ENCODE peak calls at places on chromosomes 13 and 19, in eight cellular contexts. E is tibial nerve, V is heart right ventricle, O is fibroblast of mammary gland, Z is upper lobe of right lung, R is keratinocyte, T is WERI-Rb-1, G is BJ. W is an unnamed sample.

GRCh38 chr19:12828494-12828893 is 5.9 kb downstream of the RTBDN start:
- DNase-seq in E (no peak), V (no peak), O (peak), Z (no peak), R (no peak), T (peak), G (no peak), W (no peak)

GRCh38 chr19:14580623-14581237 is 2.2 kb upstream of the CLEC17A start:
- DNase-seq in E (no peak), V (no peak), O (no peak), Z (no peak), R (no peak), T (no peak), G (no peak), W (no peak)

GRCh38 chr19:53892301-53892980 is 10.4 kb downstream of the PRKCG start:
- DNase-seq in E (no peak), V (no peak), O (no peak), Z (no peak), R (no peak), T (no peak), G (no peak), W (no peak)

GRCh38 chr19:18319591-18320135 is 3.2 kb downstream of the LSM4 start:
- DNase-seq in E (no peak), V (no peak), O (no peak), Z (no peak), R (no peak), T (no peak), G (no peak), W (no peak)

GRCh38 chr13:114130131-114130707 is 2.2 kb downstream of the RASA3 start:
- DNase-seq in E (no peak), V (no peak), O (no peak), Z (no peak), R (no peak), T (peak), G (no peak), W (no peak)

GRCh38 chr19:45443462-45444317 is 20.0 kb upstream of the ERCC1 start:
- DNase-seq in E (peak), V (peak), O (peak), Z (peak), R (no peak), T (peak), G (no peak), W (peak)

GRCh38 chr13:80802946-80803345 is 462.0 kb upstream of the SPRY2 start:
- DNase-seq in E (no peak), V (no peak), O (no peak), Z (no peak), R (no peak), T (no peak), G (no peak), W (no peak)

GRCh38 chr19:35805518-35806102 is 7.0 kb downstream of the PRODH2 start:
- DNase-seq in E (no peak), V (no peak), O (no peak), Z (no peak), R (no peak), T (no peak), G (no peak), W (no peak)

GRCh38 chr13:101493541-101493940 is 41.1 kb downstream of the ITGBL1 start:
- DNase-seq in E (no peak), V (no peak), O (no peak), Z (no peak), R (no peak), T (peak), G (no peak), W (no peak)

GRCh38 chr13:52399037-52399436 is 6.9 kb downstream of the THSD1 start:
- DNase-seq in E (no peak), V (no peak), O (no peak), Z (no peak), R (no peak), T (no peak), G (no peak), W (no peak)

GRCh38 chr19:55552206-55552605 is 6.9 kb upstream of the SBK3 start:
- DNase-seq in E (no peak), V (no peak), O (no peak), Z (no peak), R (no peak), T (no peak), G (no peak), W (no peak)

GRCh38 chr13:25171517-25172302 is at the start of gene AMER2:
- DNase-seq in E (no peak), V (no peak), O (peak), Z (no peak), R (no peak), T (peak), G (no peak), W (no peak)

GRCh38 chr19:19749332-19750130 is 16.6 kb upstream of the ZNF14 start:
- DNase-seq in E (no peak), V (no peak), O (no peak), Z (no peak), R (no peak), T (no peak), G (no peak), W (no peak)

GRCh38 chr19:46718934-46719551 is 2.1 kb upstream of the PRKD2 start:
- DNase-seq in E (no peak), V (no peak), O (no peak), Z (no peak), R (no peak), T (no peak), G (no peak), W (no peak)

GRCh38 chr13:94761407-94761806 is 49.1 kb upstream of the SOX21 start:
- DNase-seq in E (no peak), V (no peak), O (no peak), Z (no peak), R (no peak), T (no peak), G (no peak), W (no peak)

GRCh38 chr19:40858109-40858508 is 7.9 kb upstream of the CYP2A6 start:
- DNase-seq in E (no peak), V (no peak), O (no peak), Z (no peak), R (no peak), T (no peak), G (no peak), W (no peak)

GRCh38 chr13:109918179-109918651 is 131.8 kb upstream of the IRS2 start:
- DNase-seq in E (no peak), V (no peak), O (peak), Z (no peak), R (no peak), T (no peak), G (no peak), W (no peak)

GRCh38 chr19:56294557-56294956 is 20.1 kb downstream of the ZSCAN5A start:
- DNase-seq in E (no peak), V (no peak), O (peak), Z (no peak), R (peak), T (no peak), G (no peak), W (no peak)

GRCh38 chr13:84446972-84447700 is 564.9 kb upstream of the SLITRK1 start:
- DNase-seq in E (no peak), V (no peak), O (peak), Z (no peak), R (no peak), T (no peak), G (no peak), W (peak)

GRCh38 chr13:98141938-98142426 is 912 bp upstream of the FARP1 start:
- DNase-seq in E (no peak), V (peak), O (no peak), Z (no peak), R (no peak), T (no peak), G (no peak), W (no peak)

GRCh38 chr13:20680416-20681080 is 23.0 kb upstream of the IL17D start:
- DNase-seq in E (no peak), V (no peak), O (no peak), Z (no peak), R (no peak), T (no peak), G (no peak), W (no peak)

GRCh38 chr13:39578821-39579291 is 24.1 kb downstream of the LHFPL6 start:
- DNase-seq in E (no peak), V (no peak), O (no peak), Z (no peak), R (no peak), T (no peak), G (no peak), W (no peak)

GRCh38 chr19:22052644-22053013 is 345 bp downstream of the ZNF257 start:
- DNase-seq in E (no peak), V (no peak), O (no peak), Z (no peak), R (no peak), T (no peak), G (no peak), W (no peak)

GRCh38 chr13:44622701-44623100 is 46.6 kb upstream of the TSC22D1 start:
- DNase-seq in E (no peak), V (no peak), O (no peak), Z (no peak), R (no peak), T (no peak), G (no peak), W (no peak)

GRCh38 chr13:35514801-35515502 is 38.5 kb upstream of the MAB21L1 start:
- DNase-seq in E (no peak), V (no peak), O (no peak), Z (no peak), R (no peak), T (no peak), G (no peak), W (no peak)

GRCh38 chr19:21568816-21569496 is 63.6 kb downstream of the ZNF429 start:
- DNase-seq in E (peak), V (peak), O (peak), Z (peak), R (no peak), T (peak), G (peak), W (peak)

GRCh38 chr19:45693168-45693788 is 812 bp downstream of the QPCTL start:
- DNase-seq in E (peak), V (peak), O (peak), Z (peak), R (no peak), T (peak), G (no peak), W (peak)

GRCh38 chr13:99041788-99042187 is 63.9 kb upstream of the DOCK9 start:
- DNase-seq in E (no peak), V (no peak), O (no peak), Z (no peak), R (no peak), T (no peak), G (no peak), W (no peak)

GRCh38 chr19:41323430-41324125 is 13.6 kb downstream of the CCDC97 start:
- DNase-seq in E (peak), V (no peak), O (peak), Z (no peak), R (no peak), T (peak), G (peak), W (peak)

GRCh38 chr19:548841-549830 is 5.3 kb downstream of the GZMM start:
- DNase-seq in E (no peak), V (no peak), O (no peak), Z (no peak), R (no peak), T (no peak), G (no peak), W (no peak)

GRCh38 chr13:74438911-74439310 is 304.7 kb upstream of the KLF12 start:
- DNase-seq in E (no peak), V (no peak), O (no peak), Z (no peak), R (no peak), T (no peak), G (no peak), W (no peak)

GRCh38 chr19:15464394-15465385 is at the start of gene RASAL3:
- DNase-seq in E (no peak), V (no peak), O (no peak), Z (no peak), R (no peak), T (no peak), G (no peak), W (no peak)

GRCh38 chr19:3977242-3978143 is 6.6 kb upstream of the DAPK3 start:
- DNase-seq in E (no peak), V (peak), O (no peak), Z (no peak), R (peak), T (no peak), G (no peak), W (no peak)

GRCh38 chr13:32408296-32408998 is 19.5 kb downstream of the N4BP2L1 start:
- DNase-seq in E (no peak), V (no peak), O (no peak), Z (no peak), R (no peak), T (no peak), G (no peak), W (no peak)

GRCh38 chr19:39481229-39481545 is 549 bp downstream of the TIMM50 start:
- DNase-seq in E (no peak), V (no peak), O (no peak), Z (no peak), R (no peak), T (no peak), G (no peak), W (no peak)

GRCh38 chr13:113083402-113084061 is 22.1 kb upstream of the F7 start:
- DNase-seq in E (peak), V (peak), O (peak), Z (peak), R (no peak), T (no peak), G (no peak), W (no peak)

GRCh38 chr19:49676136-49676689 is 858 bp upstream of the PRMT1 start:
- DNase-seq in E (peak), V (peak), O (peak), Z (peak), R (peak), T (no peak), G (peak), W (peak)

GRCh38 chr13:22278336-22278929 is 607.6 kb downstream of the FGF9 start:
- DNase-seq in E (peak), V (peak), O (peak), Z (no peak), R (no peak), T (no peak), G (no peak), W (no peak)
- TF ChIP-seq CTCF in E (peak), V (peak), O (peak), Z (peak), R (peak), T (no peak), G (peak), W (peak)

GRCh38 chr19:11204076-11204602 is 6.8 kb upstream of the KANK2 start:
- DNase-seq in E (no peak), V (no peak), O (no peak), Z (no peak), R (no peak), T (no peak), G (no peak), W (no peak)
- TF ChIP-seq CTCF in E (no peak), V (no peak), O (no peak), Z (peak), R (no peak), T (no peak), G (no peak), W (peak)

DNA sequence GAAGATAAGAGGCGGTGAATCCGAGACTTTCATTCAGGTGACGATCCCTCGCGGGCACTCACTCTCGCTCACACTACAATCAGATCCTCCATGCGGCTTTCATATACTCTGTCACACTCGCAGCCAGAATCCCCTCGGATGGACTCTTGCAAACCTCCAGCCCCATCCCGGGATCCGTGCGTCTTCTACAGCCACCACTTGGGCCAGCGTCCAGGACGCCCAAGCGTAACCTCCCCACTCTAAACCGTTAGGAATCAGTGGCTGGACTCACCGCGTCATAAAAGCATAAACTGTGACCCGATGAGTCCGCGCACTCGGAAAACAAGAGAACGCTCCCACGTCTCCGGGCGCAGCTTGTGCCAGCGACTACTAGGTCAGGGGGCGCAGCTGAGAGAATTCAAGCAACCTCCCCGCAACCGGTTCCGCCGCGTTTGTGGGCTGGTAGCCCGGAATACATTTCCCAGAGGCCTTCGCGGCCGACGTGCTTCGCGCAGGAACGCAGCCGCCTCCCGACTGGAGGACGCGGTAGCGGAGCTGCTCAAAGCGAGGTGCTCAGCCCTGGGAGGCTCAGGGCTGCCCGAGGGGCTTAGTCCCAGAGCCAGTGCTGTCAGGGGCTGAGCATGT is 27.6 kb downstream of the ZNF607 start:
- DNase-seq in E (peak), V (peak), O (peak), Z (peak), R (no peak), T (peak), G (peak), W (peak)
- TF ChIP-seq CTCF in E (no peak), V (peak), O (no peak), Z (no peak), R (no peak), T (peak), G (no peak), W (no peak)

GRCh38 chr13:46983881-46984280 is 87.0 kb upstream of the HTR2A start:
- DNase-seq in E (no peak), V (no peak), O (peak), Z (no peak), R (no peak), T (no peak), G (no peak), W (no peak)
- TF ChIP-seq CTCF in E (no peak), V (no peak), O (no peak), Z (no peak), R (no peak), T (no peak), G (no peak), W (no peak)

DNA sequence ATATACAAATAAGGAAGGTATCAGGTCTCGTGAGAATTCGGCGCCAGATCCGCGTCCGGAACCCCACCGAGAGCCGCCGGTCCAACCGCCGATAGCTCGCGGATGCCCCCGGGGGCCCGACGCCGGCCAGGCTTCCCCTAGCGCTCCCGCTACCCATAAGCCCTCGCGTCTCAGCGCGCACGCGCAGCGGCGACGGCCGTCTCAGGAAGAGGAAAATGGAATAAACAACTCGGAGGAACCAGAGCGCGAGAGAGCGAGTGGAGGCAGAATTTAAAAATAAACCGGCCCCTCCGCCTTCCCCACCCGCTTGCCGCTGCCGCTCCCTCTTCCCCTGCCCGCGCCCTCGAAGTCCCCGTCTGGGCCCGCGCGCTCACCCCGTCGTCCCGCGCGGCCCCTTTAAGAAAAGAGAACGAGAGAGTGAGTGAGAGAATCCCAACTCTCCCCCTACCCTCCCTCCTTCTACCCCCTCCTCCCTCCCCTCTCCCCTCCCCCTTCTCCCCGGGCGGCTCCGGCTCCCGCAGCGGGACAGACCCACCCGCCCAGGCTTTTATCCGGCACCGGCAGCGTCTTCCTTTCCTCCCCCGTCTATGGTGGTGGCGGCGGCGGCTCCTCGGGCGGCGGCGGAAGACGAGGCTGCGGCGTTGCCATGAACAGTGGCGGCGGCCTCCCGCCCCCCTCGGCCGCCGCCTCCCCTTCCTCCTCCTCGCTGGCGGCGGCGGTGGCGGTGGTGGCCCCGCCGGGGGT is at the start of gene PAN3:
- DNase-seq in E (peak), V (peak), O (peak), Z (peak), R (peak), T (peak), G (peak), W (peak)
- TF ChIP-seq CTCF in E (peak), V (peak), O (no peak), Z (peak), R (no peak), T (peak), G (peak), W (no peak)

GRCh38 chr19:51994048-51994644 is 7.5 kb upstream of the ZNF350 start:
- DNase-seq in E (no peak), V (no peak), O (no peak), Z (no peak), R (no peak), T (no peak), G (no peak), W (no peak)
- TF ChIP-seq CTCF in E (no peak), V (no peak), O (no peak), Z (no peak), R (no peak), T (no peak), G (no peak), W (no peak)

W was measured in HFFc6.